ENCODE peak calls at places on chromosome 7, in ten cellular contexts. One of them, this sample, is unnamed.
A peak's percentile ranks its signal among the peaks of the same experiment; 100 is the strongest.

GRCh38 chr7:6437251-6437650 is 10.5 kb downstream of the DAGLB start:
- DNase-seq in MCF 10A: no peak
- DNase-seq in NCI-H2081: no peak
- DNase-seq in myocyte: no peak
- DNase-seq in foreskin fibroblast: no peak
- DNase-seq in activated CD4-positive, alpha-beta T cell treated with anti-CD3 and anti-CD28 coated beads for 48 hours: peak; percentile 64
- DNase-seq in lower leg skin: no peak
- DNase-seq in Calu3: no peak
- DNase-seq in CD8-positive, alpha-beta T cell: no peak
- DNase-seq in ureter: no peak
- DNase-seq in this sample: no peak

GRCh38 chr7:35032166-35032565 is 5.1 kb downstream of the DPY19L1 start:
- DNase-seq in foreskin fibroblast: peak; percentile 10
- DNase-seq in CD8-positive, alpha-beta T cell: no peak
- DNase-seq in MCF 10A: no peak
- DNase-seq in lower leg skin: no peak
- DNase-seq in Calu3: no peak
- DNase-seq in ureter: no peak
- DNase-seq in activated CD4-positive, alpha-beta T cell treated with anti-CD3 and anti-CD28 coated beads for 48 hours: no peak
- DNase-seq in NCI-H2081: no peak
- DNase-seq in myocyte: no peak
- DNase-seq in this sample: no peak

GRCh38 chr7:24601600-24601999 is 28.3 kb downstream of the PALS2 start:
- DNase-seq in Calu3: no peak
- DNase-seq in CD8-positive, alpha-beta T cell: no peak
- DNase-seq in lower leg skin: no peak
- DNase-seq in foreskin fibroblast: no peak
- DNase-seq in MCF 10A: peak; percentile 20
- DNase-seq in ureter: no peak
- DNase-seq in myocyte: no peak
- DNase-seq in NCI-H2081: no peak
- DNase-seq in activated CD4-positive, alpha-beta T cell treated with anti-CD3 and anti-CD28 coated beads for 48 hours: no peak
- DNase-seq in this sample: no peak

GRCh38 chr7:134701272-134701671 is 54.6 kb downstream of the BPGM start:
- DNase-seq in activated CD4-positive, alpha-beta T cell treated with anti-CD3 and anti-CD28 coated beads for 48 hours: peak; percentile 14
- DNase-seq in foreskin fibroblast: peak; percentile 65
- DNase-seq in Calu3: peak; percentile 29
- DNase-seq in CD8-positive, alpha-beta T cell: peak; percentile 50
- DNase-seq in ureter: no peak
- DNase-seq in lower leg skin: no peak
- DNase-seq in MCF 10A: peak; percentile 49
- DNase-seq in NCI-H2081: no peak
- DNase-seq in myocyte: peak; percentile 46
- DNase-seq in this sample: no peak

GRCh38 chr7:14899065-14899464 is 3.5 kb downstream of the DGKB start:
- DNase-seq in foreskin fibroblast: peak; percentile 36
- DNase-seq in lower leg skin: no peak
- DNase-seq in Calu3: no peak
- DNase-seq in CD8-positive, alpha-beta T cell: no peak
- DNase-seq in MCF 10A: peak; percentile 9
- DNase-seq in ureter: no peak
- DNase-seq in myocyte: no peak
- DNase-seq in activated CD4-positive, alpha-beta T cell treated with anti-CD3 and anti-CD28 coated beads for 48 hours: no peak
- DNase-seq in NCI-H2081: peak; percentile 36
- DNase-seq in this sample: no peak

GRCh38 chr7:18013936-18014335 is 13.7 kb downstream of the PRPS1L1 start:
- DNase-seq in foreskin fibroblast: peak; percentile 42
- DNase-seq in NCI-H2081: no peak
- DNase-seq in Calu3: peak; percentile 59
- DNase-seq in ureter: no peak
- DNase-seq in MCF 10A: no peak
- DNase-seq in myocyte: no peak
- DNase-seq in CD8-positive, alpha-beta T cell: no peak
- DNase-seq in lower leg skin: no peak
- DNase-seq in activated CD4-positive, alpha-beta T cell treated with anti-CD3 and anti-CD28 coated beads for 48 hours: no peak
- DNase-seq in this sample: no peak

GRCh38 chr7:151680810-151681209 is 161.1 kb upstream of the RHEB start:
- DNase-seq in myocyte: no peak
- DNase-seq in lower leg skin: peak; percentile 81
- DNase-seq in NCI-H2081: no peak
- DNase-seq in activated CD4-positive, alpha-beta T cell treated with anti-CD3 and anti-CD28 coated beads for 48 hours: no peak
- DNase-seq in CD8-positive, alpha-beta T cell: no peak
- DNase-seq in foreskin fibroblast: peak; percentile 86
- DNase-seq in MCF 10A: peak; percentile 86
- DNase-seq in Calu3: no peak
- DNase-seq in ureter: no peak
- DNase-seq in this sample: no peak

GRCh38 chr7:107258737-107259136 is 89.9 kb downstream of the HBP1 start:
- DNase-seq in NCI-H2081: no peak
- DNase-seq in foreskin fibroblast: no peak
- DNase-seq in CD8-positive, alpha-beta T cell: no peak
- DNase-seq in lower leg skin: no peak
- DNase-seq in Calu3: no peak
- DNase-seq in myocyte: no peak
- DNase-seq in activated CD4-positive, alpha-beta T cell treated with anti-CD3 and anti-CD28 coated beads for 48 hours: no peak
- DNase-seq in ureter: no peak
- DNase-seq in MCF 10A: no peak
- DNase-seq in this sample: no peak

GRCh38 chr7:158973440-158973839 is 117.1 kb downstream of the DYNC2I1 start:
- DNase-seq in ureter: no peak
- DNase-seq in myocyte: no peak
- DNase-seq in MCF 10A: peak; percentile 57
- DNase-seq in lower leg skin: no peak
- DNase-seq in Calu3: peak; percentile 60
- DNase-seq in CD8-positive, alpha-beta T cell: no peak
- DNase-seq in NCI-H2081: no peak
- DNase-seq in activated CD4-positive, alpha-beta T cell treated with anti-CD3 and anti-CD28 coated beads for 48 hours: peak; percentile 82
- DNase-seq in foreskin fibroblast: peak; percentile 13
- DNase-seq in this sample: peak; percentile 74

GRCh38 chr7:150003304-150003810 is 129.6 kb downstream of the ATP6V0E2 start:
- DNase-seq in ureter: no peak
- DNase-seq in NCI-H2081: no peak
- DNase-seq in activated CD4-positive, alpha-beta T cell treated with anti-CD3 and anti-CD28 coated beads for 48 hours: no peak
- DNase-seq in CD8-positive, alpha-beta T cell: no peak
- DNase-seq in Calu3: no peak
- DNase-seq in myocyte: no peak
- DNase-seq in MCF 10A: no peak
- DNase-seq in lower leg skin: no peak
- DNase-seq in foreskin fibroblast: no peak
- DNase-seq in this sample: no peak

GRCh38 chr7:8155836-8156235 is 106.1 kb downstream of the ICA1 start:
- DNase-seq in Calu3: no peak
- DNase-seq in MCF 10A: no peak
- DNase-seq in ureter: no peak
- DNase-seq in lower leg skin: no peak
- DNase-seq in foreskin fibroblast: no peak
- DNase-seq in myocyte: no peak
- DNase-seq in NCI-H2081: no peak
- DNase-seq in CD8-positive, alpha-beta T cell: no peak
- DNase-seq in activated CD4-positive, alpha-beta T cell treated with anti-CD3 and anti-CD28 coated beads for 48 hours: no peak
- DNase-seq in this sample: no peak

GRCh38 chr7:124482229-124482628 is 283.4 kb downstream of the GPR37 start:
- DNase-seq in myocyte: no peak
- DNase-seq in CD8-positive, alpha-beta T cell: no peak
- DNase-seq in NCI-H2081: no peak
- DNase-seq in MCF 10A: no peak
- DNase-seq in Calu3: no peak
- DNase-seq in lower leg skin: no peak
- DNase-seq in foreskin fibroblast: no peak
- DNase-seq in ureter: no peak
- DNase-seq in activated CD4-positive, alpha-beta T cell treated with anti-CD3 and anti-CD28 coated beads for 48 hours: no peak
- DNase-seq in this sample: no peak

GRCh38 chr7:36747251-36747968 is 23.1 kb upstream of the AOAH start:
- DNase-seq in lower leg skin: no peak
- DNase-seq in Calu3: peak; percentile 64
- DNase-seq in myocyte: no peak
- DNase-seq in ureter: no peak
- DNase-seq in activated CD4-positive, alpha-beta T cell treated with anti-CD3 and anti-CD28 coated beads for 48 hours: no peak
- DNase-seq in foreskin fibroblast: no peak
- DNase-seq in CD8-positive, alpha-beta T cell: no peak
- DNase-seq in MCF 10A: peak; percentile 45
- DNase-seq in NCI-H2081: no peak
- DNase-seq in this sample: no peak

GRCh38 chr7:77822269-77822668 is 23.7 kb downstream of the PHTF2 start:
- DNase-seq in lower leg skin: no peak
- DNase-seq in CD8-positive, alpha-beta T cell: no peak
- DNase-seq in Calu3: no peak
- DNase-seq in myocyte: no peak
- DNase-seq in NCI-H2081: no peak
- DNase-seq in ureter: no peak
- DNase-seq in MCF 10A: no peak
- DNase-seq in activated CD4-positive, alpha-beta T cell treated with anti-CD3 and anti-CD28 coated beads for 48 hours: no peak
- DNase-seq in foreskin fibroblast: no peak
- DNase-seq in this sample: no peak

GRCh38 chr7:47885309-47886000 is 62.8 kb downstream of the PKD1L1 start:
- DNase-seq in NCI-H2081: no peak
- DNase-seq in CD8-positive, alpha-beta T cell: no peak
- DNase-seq in foreskin fibroblast: no peak
- DNase-seq in myocyte: no peak
- DNase-seq in lower leg skin: no peak
- DNase-seq in MCF 10A: peak; percentile 50
- DNase-seq in Calu3: no peak
- DNase-seq in activated CD4-positive, alpha-beta T cell treated with anti-CD3 and anti-CD28 coated beads for 48 hours: peak; percentile 29
- DNase-seq in ureter: no peak
- DNase-seq in this sample: no peak

GRCh38 chr7:102451371-102452054 is 13.2 kb downstream of the ALKBH4 start:
- DNase-seq in Calu3: no peak
- DNase-seq in CD8-positive, alpha-beta T cell: no peak
- DNase-seq in lower leg skin: no peak
- DNase-seq in activated CD4-positive, alpha-beta T cell treated with anti-CD3 and anti-CD28 coated beads for 48 hours: no peak
- DNase-seq in foreskin fibroblast: peak; percentile 47
- DNase-seq in MCF 10A: peak; percentile 62
- DNase-seq in myocyte: peak; percentile 83
- DNase-seq in ureter: no peak
- DNase-seq in NCI-H2081: no peak
- DNase-seq in this sample: no peak

GRCh38 chr7:138295049-138295637 is 164.9 kb upstream of the TRIM24 start:
- DNase-seq in myocyte: no peak
- DNase-seq in MCF 10A: no peak
- DNase-seq in activated CD4-positive, alpha-beta T cell treated with anti-CD3 and anti-CD28 coated beads for 48 hours: no peak
- DNase-seq in lower leg skin: no peak
- DNase-seq in NCI-H2081: no peak
- DNase-seq in CD8-positive, alpha-beta T cell: no peak
- DNase-seq in Calu3: no peak
- DNase-seq in ureter: no peak
- DNase-seq in foreskin fibroblast: no peak
- DNase-seq in this sample: no peak

GRCh38 chr7:103990991-103991390 is 1.5 kb upstream of the RELN start:
- DNase-seq in NCI-H2081: no peak
- DNase-seq in Calu3: no peak
- DNase-seq in foreskin fibroblast: no peak
- DNase-seq in myocyte: peak; percentile 13
- DNase-seq in lower leg skin: no peak
- DNase-seq in MCF 10A: no peak
- DNase-seq in ureter: no peak
- DNase-seq in activated CD4-positive, alpha-beta T cell treated with anti-CD3 and anti-CD28 coated beads for 48 hours: no peak
- DNase-seq in CD8-positive, alpha-beta T cell: no peak
- DNase-seq in this sample: no peak

GRCh38 chr7:127904706-127905056 is 126.6 kb downstream of the LRRC4 start:
- DNase-seq in lower leg skin: no peak
- DNase-seq in activated CD4-positive, alpha-beta T cell treated with anti-CD3 and anti-CD28 coated beads for 48 hours: no peak
- DNase-seq in MCF 10A: no peak
- DNase-seq in Calu3: no peak
- DNase-seq in ureter: no peak
- DNase-seq in NCI-H2081: no peak
- DNase-seq in foreskin fibroblast: peak; percentile 35
- DNase-seq in CD8-positive, alpha-beta T cell: no peak
- DNase-seq in myocyte: no peak
- DNase-seq in this sample: no peak

GRCh38 chr7:139774376-139774775 is 3.4 kb downstream of the HIPK2 start:
- DNase-seq in foreskin fibroblast: peak; percentile 86
- DNase-seq in MCF 10A: peak; percentile 62
- DNase-seq in lower leg skin: no peak
- DNase-seq in CD8-positive, alpha-beta T cell: no peak
- DNase-seq in NCI-H2081: no peak
- DNase-seq in Calu3: no peak
- DNase-seq in myocyte: peak; percentile 39
- DNase-seq in ureter: no peak
- DNase-seq in activated CD4-positive, alpha-beta T cell treated with anti-CD3 and anti-CD28 coated beads for 48 hours: no peak
- DNase-seq in this sample: no peak

GRCh38 chr7:18772567-18772965 is 277.0 kb downstream of the HDAC9 start:
- DNase-seq in Calu3: no peak
- DNase-seq in activated CD4-positive, alpha-beta T cell treated with anti-CD3 and anti-CD28 coated beads for 48 hours: no peak
- DNase-seq in MCF 10A: no peak
- DNase-seq in myocyte: no peak
- DNase-seq in ureter: no peak
- DNase-seq in CD8-positive, alpha-beta T cell: no peak
- DNase-seq in foreskin fibroblast: no peak
- DNase-seq in NCI-H2081: no peak
- DNase-seq in lower leg skin: no peak
- DNase-seq in this sample: no peak

GRCh38 chr7:43584200-43584586 is 1.3 kb downstream of the STK17A start:
- DNase-seq in NCI-H2081: no peak
- DNase-seq in myocyte: peak; percentile 80
- DNase-seq in ureter: no peak
- DNase-seq in Calu3: peak; percentile 54
- DNase-seq in CD8-positive, alpha-beta T cell: peak; percentile 55
- DNase-seq in MCF 10A: peak; percentile 93
- DNase-seq in lower leg skin: peak; percentile 36
- DNase-seq in activated CD4-positive, alpha-beta T cell treated with anti-CD3 and anti-CD28 coated beads for 48 hours: peak; percentile 55
- DNase-seq in foreskin fibroblast: peak; percentile 74
- DNase-seq in this sample: no peak

GRCh38 chr7:54831644-54832095 is 72.7 kb upstream of the SEC61G start:
- DNase-seq in activated CD4-positive, alpha-beta T cell treated with anti-CD3 and anti-CD28 coated beads for 48 hours: no peak
- DNase-seq in CD8-positive, alpha-beta T cell: no peak
- DNase-seq in foreskin fibroblast: no peak
- DNase-seq in MCF 10A: peak; percentile 96
- DNase-seq in NCI-H2081: no peak
- DNase-seq in myocyte: no peak
- DNase-seq in lower leg skin: no peak
- DNase-seq in ureter: no peak
- DNase-seq in Calu3: peak; percentile 62
- DNase-seq in this sample: no peak

GRCh38 chr7:4774007-4774406 is 1.4 kb upstream of the AP5Z1 start:
- DNase-seq in ureter: no peak
- DNase-seq in foreskin fibroblast: no peak
- DNase-seq in myocyte: no peak
- DNase-seq in CD8-positive, alpha-beta T cell: no peak
- DNase-seq in Calu3: no peak
- DNase-seq in NCI-H2081: no peak
- DNase-seq in lower leg skin: no peak
- DNase-seq in activated CD4-positive, alpha-beta T cell treated with anti-CD3 and anti-CD28 coated beads for 48 hours: no peak
- DNase-seq in MCF 10A: no peak
- DNase-seq in this sample: no peak

This sample was measured in left ventricle myocardium superior.